ENCODE peak calls at places on chromosomes 1 and 21, in ten cellular contexts. One of them, this sample, is unnamed.

GRCh38 chr1:60894121-60894520 is 188.2 kb upstream of the NFIA start:
- DNase-seq in mucosa of descending colon: peak
- DNase-seq in activated B cell treated with CpG ODN at 0.5 μM for 24 hours: no peak
- DNase-seq in MCF 10A: no peak
- DNase-seq in K562: no peak
- DNase-seq in A172: no peak
- DNase-seq in cardiac muscle cell: no peak
- DNase-seq in lower leg skin: no peak
- DNase-seq in NCI-H1694: peak
- DNase-seq in lung: no peak
- DNase-seq in this sample: no peak

GRCh38 chr1:39129514-39129913 is 75.0 kb upstream of the MACF1 start:
- DNase-seq in activated B cell treated with CpG ODN at 0.5 μM for 24 hours: no peak
- DNase-seq in K562: no peak
- DNase-seq in mucosa of descending colon: no peak
- DNase-seq in MCF 10A: peak
- DNase-seq in A172: peak
- DNase-seq in NCI-H1694: no peak
- DNase-seq in cardiac muscle cell: peak
- DNase-seq in lung: no peak
- DNase-seq in lower leg skin: no peak
- DNase-seq in this sample: peak

GRCh38 chr1:222554177-222554576 is 6.3 kb upstream of the HHIPL2 start:
- DNase-seq in lung: no peak
- DNase-seq in mucosa of descending colon: no peak
- DNase-seq in activated B cell treated with CpG ODN at 0.5 μM for 24 hours: no peak
- DNase-seq in MCF 10A: no peak
- DNase-seq in K562: no peak
- DNase-seq in NCI-H1694: no peak
- DNase-seq in A172: no peak
- DNase-seq in cardiac muscle cell: no peak
- DNase-seq in lower leg skin: no peak
- DNase-seq in this sample: no peak

GRCh38 chr1:186325239-186325638 is 49.8 kb downstream of the TPR start:
- DNase-seq in A172: peak
- DNase-seq in K562: peak
- DNase-seq in MCF 10A: peak
- DNase-seq in cardiac muscle cell: peak
- DNase-seq in NCI-H1694: peak
- DNase-seq in mucosa of descending colon: no peak
- DNase-seq in lower leg skin: no peak
- DNase-seq in lung: no peak
- DNase-seq in activated B cell treated with CpG ODN at 0.5 μM for 24 hours: no peak
- DNase-seq in this sample: no peak

GRCh38 chr1:1531947-1532346 is 8.5 kb downstream of the TMEM240 start:
- DNase-seq in mucosa of descending colon: no peak
- DNase-seq in lower leg skin: no peak
- DNase-seq in lung: no peak
- DNase-seq in K562: no peak
- DNase-seq in A172: no peak
- DNase-seq in activated B cell treated with CpG ODN at 0.5 μM for 24 hours: no peak
- DNase-seq in NCI-H1694: no peak
- DNase-seq in cardiac muscle cell: no peak
- DNase-seq in MCF 10A: no peak
- DNase-seq in this sample: no peak

GRCh38 chr1:162475539-162476185 is 22.0 kb upstream of the UHMK1 start:
- DNase-seq in mucosa of descending colon: no peak
- DNase-seq in K562: no peak
- DNase-seq in A172: no peak
- DNase-seq in activated B cell treated with CpG ODN at 0.5 μM for 24 hours: no peak
- DNase-seq in lung: no peak
- DNase-seq in NCI-H1694: no peak
- DNase-seq in MCF 10A: no peak
- DNase-seq in cardiac muscle cell: no peak
- DNase-seq in lower leg skin: no peak
- DNase-seq in this sample: no peak

GRCh38 chr1:16068356-16069270 is 4.8 kb downstream of the FAM131C start:
- DNase-seq in lung: peak
- DNase-seq in activated B cell treated with CpG ODN at 0.5 μM for 24 hours: no peak
- DNase-seq in lower leg skin: no peak
- DNase-seq in mucosa of descending colon: no peak
- DNase-seq in K562: no peak
- DNase-seq in MCF 10A: no peak
- DNase-seq in NCI-H1694: no peak
- DNase-seq in cardiac muscle cell: no peak
- DNase-seq in A172: no peak
- DNase-seq in this sample: peak

GRCh38 chr1:93633313-93633712 is 48.3 kb downstream of the BCAR3 start:
- DNase-seq in MCF 10A: no peak
- DNase-seq in K562: no peak
- DNase-seq in NCI-H1694: no peak
- DNase-seq in lung: no peak
- DNase-seq in mucosa of descending colon: no peak
- DNase-seq in cardiac muscle cell: no peak
- DNase-seq in activated B cell treated with CpG ODN at 0.5 μM for 24 hours: no peak
- DNase-seq in A172: no peak
- DNase-seq in lower leg skin: no peak
- DNase-seq in this sample: no peak

GRCh38 chr1:151841141-151841540 is 1.5 kb upstream of the C2CD4D start:
- DNase-seq in lower leg skin: no peak
- DNase-seq in A172: peak
- DNase-seq in cardiac muscle cell: no peak
- DNase-seq in lung: no peak
- DNase-seq in K562: no peak
- DNase-seq in MCF 10A: peak
- DNase-seq in NCI-H1694: no peak
- DNase-seq in mucosa of descending colon: no peak
- DNase-seq in activated B cell treated with CpG ODN at 0.5 μM for 24 hours: no peak
- DNase-seq in this sample: peak

GRCh38 chr21:43598416-43599120 is 60.7 kb downstream of the HSF2BP start:
- DNase-seq in lung: no peak
- DNase-seq in NCI-H1694: no peak
- DNase-seq in mucosa of descending colon: no peak
- DNase-seq in MCF 10A: no peak
- DNase-seq in lower leg skin: no peak
- DNase-seq in cardiac muscle cell: peak
- DNase-seq in K562: no peak
- DNase-seq in A172: peak
- DNase-seq in activated B cell treated with CpG ODN at 0.5 μM for 24 hours: no peak
- DNase-seq in this sample: peak

GRCh38 chr21:41953249-41953830 is 478 bp downstream of the C2CD2 start:
- DNase-seq in NCI-H1694: no peak
- DNase-seq in MCF 10A: no peak
- DNase-seq in A172: no peak
- DNase-seq in lower leg skin: no peak
- DNase-seq in lung: no peak
- DNase-seq in cardiac muscle cell: no peak
- DNase-seq in K562: no peak
- DNase-seq in activated B cell treated with CpG ODN at 0.5 μM for 24 hours: no peak
- DNase-seq in mucosa of descending colon: peak
- DNase-seq in this sample: no peak

GRCh38 chr1:27873671-27874384 is 1.5 kb downstream of the THEMIS2 start:
- DNase-seq in mucosa of descending colon: no peak
- DNase-seq in A172: no peak
- DNase-seq in activated B cell treated with CpG ODN at 0.5 μM for 24 hours: no peak
- DNase-seq in K562: no peak
- DNase-seq in lung: peak
- DNase-seq in NCI-H1694: no peak
- DNase-seq in lower leg skin: peak
- DNase-seq in cardiac muscle cell: no peak
- DNase-seq in MCF 10A: no peak
- DNase-seq in this sample: no peak

GRCh38 chr1:209398330-209398991 is 185.1 kb upstream of the CAMK1G start:
- DNase-seq in mucosa of descending colon: no peak
- DNase-seq in K562: no peak
- DNase-seq in NCI-H1694: no peak
- DNase-seq in lower leg skin: no peak
- DNase-seq in cardiac muscle cell: peak
- DNase-seq in A172: peak
- DNase-seq in activated B cell treated with CpG ODN at 0.5 μM for 24 hours: no peak
- DNase-seq in MCF 10A: peak
- DNase-seq in lung: no peak
- DNase-seq in this sample: peak

This sample was measured in foreskin fibroblast.